ENCODE peak calls at places on chromosomes 4 and X, in eight cellular contexts. Y is endodermal cell, S is fibroblast of mammary gland, V is Peyer's patch, U is brain microvascular endothelial cell, D is GM12878, L is heart right ventricle, C is cardiac muscle cell. A is an unnamed sample.

GRCh38 chr4:100582146-100582545 is 64.3 kb upstream of the EMCN start:
- DNase-seq in C (peak; percentile 61), V (no peak), S (no peak), U (no peak), D (no peak), L (no peak), Y (no peak), A (peak; percentile 13)

GRCh38 chr4:87977521-87978278 is 2.2 kb downstream of the SPP1 start:
- DNase-seq in S (no peak), U (no peak), D (no peak), C (no peak), L (no peak), Y (no peak), V (no peak), A (no peak)

GRCh38 chr4:1474126-1475090 is 68.2 kb upstream of the NKX1-1 start:
- DNase-seq in C (no peak), U (no peak), V (peak; percentile 28), L (no peak), D (no peak), S (no peak), Y (no peak), A (no peak)

GRCh38 chr4:98516441-98517323 is 141.7 kb downstream of the TSPAN5 start:
- DNase-seq in Y (no peak), D (no peak), L (no peak), C (no peak), S (peak; percentile 86), V (no peak), U (peak; percentile 33), A (no peak)

GRCh38 chr4:157994863-157995262 is 178.0 kb downstream of the GASK1B start:
- DNase-seq in V (no peak), Y (no peak), D (no peak), U (no peak), S (no peak), C (no peak), L (no peak), A (no peak)

GRCh38 chrX:989959-990510 is 222.4 kb downstream of the CRLF2 start:
- DNase-seq in S (peak; percentile 94), V (no peak), Y (peak; percentile 91), U (peak; percentile 95), L (peak; percentile 28), D (peak; percentile 97), C (no peak), A (peak; percentile 78)

GRCh38 chrX:129726307-129727111 is 12.3 kb upstream of the XPNPEP2 start:
- DNase-seq in C (peak; percentile 60), L (peak; percentile 59), U (peak; percentile 51), V (peak; percentile 68), Y (peak; percentile 91), S (peak; percentile 69), D (no peak), A (peak; percentile 56)

GRCh38 chr4:76624271-76624681 is 189.2 kb downstream of the SHROOM3 start:
- DNase-seq in U (peak; percentile 99), D (no peak), L (no peak), C (no peak), Y (peak; percentile 72), S (peak; percentile 94), V (no peak), A (no peak)

GRCh38 chr4:26985836-26986235 is 125.2 kb downstream of the STIM2 start:
- DNase-seq in C (no peak), V (no peak), S (peak; percentile 38), L (no peak), Y (no peak), D (peak; percentile 44), U (no peak), A (no peak)

GRCh38 chr4:40134206-40134917 is 62.5 kb upstream of the RHOH start:
- DNase-seq in S (no peak), C (no peak), D (no peak), U (no peak), V (no peak), Y (no peak), L (no peak), A (no peak)

GRCh38 chr4:129092636-129093172 is 635 bp downstream of the SCLT1 start:
- DNase-seq in V (no peak), Y (no peak), D (no peak), S (peak; percentile 30), U (peak; percentile 7), L (no peak), C (peak; percentile 19), A (no peak)

GRCh38 chr4:40628888-40629287 is 776 bp downstream of the RBM47 start:
- DNase-seq in V (no peak), L (no peak), S (no peak), C (no peak), D (no peak), U (no peak), Y (no peak), A (no peak)

GRCh38 chr4:139901516-139902327 is 236.1 kb downstream of the MGST2 start:
- DNase-seq in S (peak; percentile 54), Y (no peak), D (no peak), C (no peak), V (no peak), L (no peak), U (no peak), A (no peak)

GRCh38 chr4:83205760-83206159 is 78.8 kb downstream of the COQ2 start:
- DNase-seq in V (no peak), C (no peak), U (no peak), S (no peak), L (no peak), D (no peak), Y (no peak), A (no peak)
- H3K4me3 ChIP-seq in V (no peak overlapping the region), C (no peak overlapping the region), U (no peak overlapping the region), S (no peak overlapping the region), L (no peak overlapping the region), D (no peak overlapping the region), Y (no peak overlapping the region), A (no peak overlapping the region)

DNA sequence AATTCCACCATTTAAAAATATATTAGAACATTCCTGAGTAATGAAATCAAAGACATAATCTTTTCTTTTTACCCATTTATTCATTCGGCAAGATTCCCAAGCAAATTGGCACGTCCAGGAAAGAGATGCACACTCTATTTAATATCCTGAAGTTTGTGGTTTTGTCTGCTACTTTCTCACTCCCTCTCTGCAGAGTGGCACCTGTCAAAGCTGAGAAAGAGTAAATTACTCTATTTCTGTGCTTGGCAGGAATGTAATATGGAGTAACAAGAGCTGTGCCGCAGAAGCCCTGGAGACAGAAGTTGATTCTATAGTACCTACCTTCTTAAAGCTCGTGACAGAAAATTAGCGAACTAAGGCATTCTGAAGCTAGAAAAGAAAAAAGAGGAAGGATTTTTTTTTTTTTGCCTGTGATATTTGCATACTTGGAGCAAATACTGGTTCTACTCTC is 5.5 kb downstream of the GSTCD start:
- DNase-seq in D (no peak), C (no peak), L (no peak), V (no peak), Y (no peak), U (peak; percentile 1), S (peak; percentile 18), A (no peak)
- H3K4me3 ChIP-seq in D (peak overlapping the region; percentile 90), C (no peak overlapping the region), L (no peak overlapping the region), V (no peak overlapping the region), Y (no peak overlapping the region), U (no peak overlapping the region), S (no peak overlapping the region), A (peak overlapping the region; percentile 27)

DNA sequence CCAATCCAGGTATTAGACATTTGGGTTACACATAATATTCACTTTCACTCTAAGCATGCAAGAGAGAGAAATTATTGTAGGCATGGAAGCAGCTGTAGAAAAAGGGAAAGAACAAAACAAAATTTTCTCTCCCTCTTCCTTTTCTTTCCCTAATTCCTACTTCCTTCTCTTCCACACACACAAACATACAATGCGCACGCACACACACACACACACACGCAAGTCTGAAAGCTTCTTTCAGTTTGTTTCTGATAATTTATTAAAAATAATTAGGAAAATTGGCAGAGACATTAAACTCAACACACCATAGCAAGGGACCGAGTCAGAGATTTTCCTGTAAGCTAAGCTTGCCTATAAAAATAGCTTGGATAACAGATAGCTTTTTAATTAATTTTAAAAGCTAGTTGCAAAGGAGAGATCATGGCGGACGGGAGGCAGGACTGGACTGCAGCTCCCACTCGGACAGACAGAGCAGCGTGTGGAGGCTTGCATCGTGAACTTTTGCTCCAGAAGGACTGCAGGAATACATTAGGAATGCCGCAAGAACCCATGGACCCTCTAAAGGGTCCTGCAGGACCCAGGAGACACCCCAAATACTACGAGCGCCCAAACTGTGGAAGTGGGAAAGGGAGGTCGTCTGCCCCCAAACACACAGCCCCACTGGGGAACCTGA is 92.6 kb upstream of the MAPK10 start:
- DNase-seq in D (no peak), S (peak; percentile 46), U (peak; percentile 40), Y (no peak), C (no peak), V (no peak), L (peak; percentile 15), A (no peak)
- H3K4me3 ChIP-seq in D (no peak overlapping the region), S (peak overlapping the region; percentile 39), U (peak overlapping the region; percentile 44), Y (no peak overlapping the region), C (no peak overlapping the region), V (peak overlapping the region; percentile 40), L (peak overlapping the region; percentile 52), A (peak overlapping the region; percentile 1)

DNA sequence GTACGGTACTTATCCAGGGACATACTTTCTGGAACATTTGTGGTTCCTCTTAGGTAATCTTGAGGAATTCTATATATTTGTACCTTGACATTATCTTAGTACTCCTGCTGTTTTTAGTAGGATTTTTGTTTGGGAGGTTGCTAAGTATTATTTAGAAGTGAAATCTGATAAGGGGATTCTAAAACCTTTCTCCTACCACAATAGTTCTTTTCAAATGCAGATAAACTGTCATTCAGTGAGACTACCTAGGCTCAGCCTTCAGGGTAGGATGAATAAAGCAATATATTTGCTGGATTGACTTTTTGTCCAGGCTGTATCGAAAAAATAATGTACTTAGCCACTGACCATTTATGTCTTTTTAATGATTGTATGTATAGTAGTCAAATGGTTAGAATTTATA is 25.4 kb downstream of the DIAPH2 start:
- DNase-seq in D (no peak), C (no peak), U (no peak), L (no peak), V (no peak), S (no peak), Y (no peak), A (no peak)
- H3K4me3 ChIP-seq in D (no peak overlapping the region), C (no peak overlapping the region), U (no peak overlapping the region), L (no peak overlapping the region), V (no peak overlapping the region), S (no peak overlapping the region), Y (peak overlapping the region; percentile 58), A (no peak overlapping the region)